ENCODE peak calls at places on chromosomes 6 and 20, in four cellular contexts. Y, C, W and B are unnamed samples.

GRCh38 chr6:88725111-88725711 is 238.2 kb downstream of the RNGTT start:
- DNase-seq in Y (peak; percentile 38), C (no peak), W (no peak), B (no peak)

GRCh38 chr6:1170793-1171192 is 141.1 kb upstream of the FOXQ1 start:
- DNase-seq in Y (no peak), C (no peak), W (no peak), B (no peak)

GRCh38 chr6:169034523-169035167 is 219.0 kb downstream of the THBS2 start:
- DNase-seq in Y (no peak), C (no peak), W (no peak), B (no peak)

GRCh38 chr6:868212-868611 is 175.3 kb upstream of the EXOC2 start:
- DNase-seq in Y (no peak), C (no peak), W (no peak), B (no peak)

GRCh38 chr6:133551847-133552331 is 310.7 kb downstream of the EYA4 start:
- DNase-seq in Y (peak; percentile 62), C (no peak), W (no peak), B (no peak)

GRCh38 chr6:163494279-163494727 is 79.8 kb downstream of the QKI start:
- DNase-seq in Y (no peak), C (no peak), W (no peak), B (no peak)

GRCh38 chr6:37990762-37991525 is 171.4 kb downstream of the ZFAND3 start:
- DNase-seq in Y (no peak), C (no peak), W (no peak), B (no peak)

GRCh38 chr20:31846793-31847138 is 1.4 kb upstream of the FOXS1 start:
- DNase-seq in Y (no peak), C (no peak), W (no peak), B (no peak)

GRCh38 chr20:58661298-58662141 is 10.4 kb downstream of the STX16 start:
- DNase-seq in Y (no peak), C (no peak), W (no peak), B (no peak)

GRCh38 chr6:56787209-56787608 is 144.5 kb upstream of the DST start:
- DNase-seq in Y (no peak), C (no peak), W (no peak), B (no peak)

GRCh38 chr6:159455700-159456274 is 237.3 kb downstream of the SOD2 start:
- DNase-seq in Y (no peak), C (no peak), W (no peak), B (no peak)

GRCh38 chr6:88177961-88178464 is 11.9 kb upstream of the CNR1 start:
- DNase-seq in Y (no peak), C (no peak), W (no peak), B (no peak)

GRCh38 chr6:33172307-33173227 is 19.7 kb downstream of the COL11A2 start:
- DNase-seq in Y (no peak), C (no peak), W (no peak), B (no peak)

GRCh38 chr6:109472132-109472995 is 10.7 kb downstream of the ZBTB24 start:
- DNase-seq in Y (no peak), C (no peak), W (no peak), B (no peak)

GRCh38 chr6:139977887-139978332 is 603.5 kb upstream of the CITED2 start:
- DNase-seq in Y (peak; percentile 41), C (peak; percentile 17), W (no peak), B (no peak)

GRCh38 chr6:82740066-82740465 is 325.6 kb downstream of the UBE3D start:
- DNase-seq in Y (no peak), C (no peak), W (no peak), B (no peak)

GRCh38 chr6:110561708-110562107 is 85.3 kb upstream of the SLC22A16 start:
- DNase-seq in Y (no peak), C (no peak), W (no peak), B (no peak)

GRCh38 chr6:72642435-72642834 is 20.6 kb downstream of the KCNQ5 start:
- DNase-seq in Y (no peak), C (no peak), W (no peak), B (no peak)

GRCh38 chr20:12928358-12928754 is 80.4 kb upstream of the SPTLC3 start:
- DNase-seq in Y (no peak), C (no peak), W (no peak), B (no peak)

GRCh38 chr20:5135363-5136012 is 8.7 kb downstream of the CDS2 start:
- DNase-seq in Y (no peak), C (no peak), W (peak; percentile 67), B (no peak)

GRCh38 chr6:39029156-39030011 is 19.2 kb upstream of the GLP1R start:
- DNase-seq in Y (no peak), C (no peak), W (no peak), B (no peak)

GRCh38 chr20:58907481-58908137 is 55.1 kb downstream of the GNAS start:
- DNase-seq in Y (peak; percentile 94), C (peak; percentile 21), W (peak; percentile 81), B (peak; percentile 28)

GRCh38 chr6:108799791-108800190 is 48.4 kb upstream of the ARMC2 start:
- DNase-seq in Y (no peak), C (no peak), W (no peak), B (no peak)